ENCODE peak calls at places on chromosomes 1 and 21, in ten cellular contexts. E is neural progenitor cell, H is A549, R is HFF-Myc, V is fibroblast of mammary gland, F is epithelial cell of esophagus, Z is choroid plexus epithelial cell, A is left ventricle myocardium inferior, G is mammary epithelial cell, L is GM23338. O is an unnamed sample.

GRCh38 chr1:30665621-30666020 is 57.8 kb downstream of the MATN1 start:
- DNase-seq in F (no peak), R (no peak), H (no peak), E (no peak), G (no peak), A (no peak), Z (no peak), V (no peak), L (no peak), O (no peak)

GRCh38 chr1:14925336-14926136 is 228.0 kb upstream of the TMEM51 start:
- DNase-seq in Z (no peak), G (no peak), F (peak; percentile 9), V (no peak), A (no peak), E (no peak), H (no peak), L (no peak), R (no peak), O (no peak)

GRCh38 chr1:232328496-232329102 is 301.3 kb downstream of the SIPA1L2 start:
- DNase-seq in L (no peak), G (no peak), H (no peak), Z (peak; percentile 46), E (no peak), R (no peak), V (no peak), F (no peak), A (no peak), O (peak; percentile 21)

GRCh38 chr21:39518055-39518844 is 66.5 kb downstream of the SH3BGR start:
- DNase-seq in H (peak; percentile 69), R (peak; percentile 16), L (peak; percentile 96), G (peak; percentile 32), F (peak; percentile 60), A (no peak), Z (peak; percentile 58), V (peak; percentile 48), E (peak; percentile 91), O (no peak)

GRCh38 chr1:164688791-164689190 is 129.8 kb downstream of the PBX1 start:
- DNase-seq in L (no peak), F (no peak), V (no peak), R (no peak), G (no peak), E (no peak), Z (no peak), H (no peak), A (no peak), O (no peak)

GRCh38 chr1:76835203-76835602 is 32.1 kb upstream of the ST6GALNAC5 start:
- DNase-seq in L (no peak), G (peak; percentile 74), V (no peak), R (no peak), F (peak; percentile 6), H (no peak), Z (peak; percentile 57), A (no peak), E (no peak), O (no peak)

GRCh38 chr1:51569284-51570062 is 47.4 kb upstream of the OSBPL9 start:
- DNase-seq in R (peak; percentile 46), Z (peak; percentile 71), F (peak; percentile 96), L (peak; percentile 38), V (peak; percentile 72), E (no peak), H (peak; percentile 31), G (peak; percentile 94), A (no peak), O (peak; percentile 52)

GRCh38 chr21:32371913-32372314 is 20.9 kb downstream of the URB1 start:
- DNase-seq in A (no peak), V (peak; percentile 87), R (no peak), F (peak; percentile 91), L (no peak), Z (peak; percentile 93), H (no peak), E (no peak), G (peak; percentile 73), O (peak; percentile 62)

GRCh38 chr1:222105393-222105737 is 363.5 kb upstream of the DUSP10 start:
- DNase-seq in Z (no peak), H (peak; percentile 8), R (no peak), L (no peak), E (no peak), G (peak; percentile 29), A (no peak), V (no peak), F (no peak), O (no peak)

GRCh38 chr1:180092931-180093650 is 61.6 kb upstream of the QSOX1 start:
- DNase-seq in G (no peak), R (no peak), V (peak; percentile 8), F (peak; percentile 21), E (peak; percentile 3), A (no peak), H (no peak), Z (peak; percentile 60), L (no peak), O (no peak)

GRCh38 chr1:5915587-5916571 is 76.3 kb downstream of the NPHP4 start:
- DNase-seq in H (peak; percentile 25), R (peak; percentile 25), G (peak; percentile 58), L (peak; percentile 61), E (peak; percentile 44), A (no peak), F (peak; percentile 52), Z (peak; percentile 93), V (peak; percentile 57), O (no peak)

GRCh38 chr1:2539312-2539907 is 9.3 kb upstream of the HES5 start:
- DNase-seq in V (no peak), Z (no peak), L (peak; percentile 74), H (no peak), A (no peak), R (no peak), E (peak; percentile 55), G (no peak), F (no peak), O (no peak)

GRCh38 chr1:5943373-5944068 is 48.7 kb downstream of the NPHP4 start:
- DNase-seq in E (no peak), A (no peak), R (no peak), L (no peak), Z (no peak), G (no peak), F (no peak), H (no peak), V (no peak), O (no peak)

GRCh38 chr1:31785020-31785946 is 21.1 kb upstream of the ADGRB2 start:
- DNase-seq in L (no peak), V (no peak), H (no peak), A (no peak), E (no peak), R (no peak), G (no peak), Z (no peak), F (no peak), O (no peak)

GRCh38 chr1:232457607-232458006 is 172.3 kb downstream of the SIPA1L2 start:
- DNase-seq in F (no peak), E (no peak), L (no peak), H (no peak), G (no peak), R (no peak), Z (no peak), V (no peak), A (no peak), O (no peak)

DNA sequence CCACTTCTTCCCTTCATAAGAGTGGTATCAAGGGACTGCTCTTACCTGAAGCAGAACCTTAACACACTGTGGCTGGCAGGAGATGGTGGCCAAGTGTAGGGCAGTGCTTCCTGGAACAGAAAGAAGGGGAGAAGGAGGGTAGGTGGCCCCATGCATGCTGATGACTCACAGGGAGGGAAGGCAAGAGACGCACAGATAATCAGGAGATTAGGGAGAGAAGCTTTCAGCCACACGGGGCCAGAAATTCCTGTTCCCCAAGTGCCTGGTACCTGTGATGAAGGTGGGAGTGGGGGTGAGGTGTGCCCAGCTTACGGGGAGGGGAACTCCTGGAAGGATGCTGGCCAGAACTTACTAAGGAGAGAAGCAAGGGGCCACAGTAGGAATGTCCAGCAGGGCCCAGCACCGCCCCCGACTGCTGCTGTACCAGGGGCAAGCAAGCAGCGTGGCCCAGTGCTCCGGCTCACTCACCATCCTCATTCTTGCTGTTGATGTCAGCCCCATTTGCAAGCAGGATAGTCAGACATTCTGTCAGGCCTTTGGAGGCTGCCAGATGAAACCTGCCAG is 7.7 kb downstream of the ANKRD35 start:
- DNase-seq in G (peak; percentile 40), R (no peak), Z (peak; percentile 26), H (no peak), A (no peak), F (peak; percentile 90), E (no peak), V (no peak), L (no peak), O (no peak)
- H3K4me3 ChIP-seq in G (no peak overlapping the region), R (no peak overlapping the region), Z (no peak overlapping the region), H (no peak overlapping the region), A (no peak overlapping the region), F (no peak overlapping the region), E (no peak overlapping the region), V (no peak overlapping the region), L (no peak overlapping the region), O (no peak overlapping the region)

DNA sequence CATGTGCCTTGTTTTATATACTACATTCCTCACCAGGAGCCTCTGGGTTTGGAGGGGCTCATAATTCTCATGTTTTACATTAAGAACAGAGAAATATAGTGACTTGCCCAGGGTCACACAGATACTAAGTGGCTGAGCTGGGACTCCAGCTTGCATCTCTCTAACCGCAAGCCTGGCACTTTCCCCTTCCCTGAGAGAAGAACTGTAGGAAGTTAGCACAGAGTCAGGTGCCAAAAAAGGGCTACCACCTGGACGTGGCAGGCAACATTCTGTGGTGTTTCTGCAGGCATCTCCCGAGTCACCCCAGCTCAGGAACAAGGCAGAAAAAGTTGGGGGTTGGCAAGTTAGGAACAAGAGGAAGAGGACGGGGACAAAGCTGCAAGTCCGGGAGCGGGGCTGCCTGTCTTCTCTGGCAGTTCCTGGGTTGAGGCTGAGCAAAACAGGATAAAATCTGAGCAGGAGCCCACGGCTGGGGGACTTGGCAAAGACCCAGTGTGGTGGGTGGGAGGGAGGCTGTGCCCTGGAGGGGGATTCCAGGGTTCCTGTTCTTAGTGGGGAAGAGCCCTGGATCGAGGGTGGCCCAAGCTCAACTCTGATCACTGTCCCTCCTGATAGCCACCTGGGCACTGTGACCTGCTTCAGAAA is 9.8 kb downstream of the PLA2G5 start:
- DNase-seq in L (no peak), E (no peak), G (no peak), Z (no peak), V (no peak), F (no peak), A (no peak), R (no peak), H (no peak), O (no peak)
- TF ChIP-seq CTCF in L (no peak), E (no peak), G (no peak), Z (no peak), V (no peak), F (no peak), A (no peak), R (no peak), H (no peak), O (no peak)

GRCh38 chr21:41780337-41781046 is 13.6 kb upstream of the RIPK4 start:
- DNase-seq in F (no peak), Z (no peak), A (no peak), G (no peak), R (no peak), L (no peak), H (no peak), V (no peak), E (no peak), O (no peak)
- H3K4me3 ChIP-seq in F (no peak overlapping the region), Z (no peak overlapping the region), A (no peak overlapping the region), G (no peak overlapping the region), R (no peak overlapping the region), L (no peak overlapping the region), H (no peak overlapping the region), V (no peak overlapping the region), E (no peak overlapping the region), O (no peak overlapping the region)

DNA sequence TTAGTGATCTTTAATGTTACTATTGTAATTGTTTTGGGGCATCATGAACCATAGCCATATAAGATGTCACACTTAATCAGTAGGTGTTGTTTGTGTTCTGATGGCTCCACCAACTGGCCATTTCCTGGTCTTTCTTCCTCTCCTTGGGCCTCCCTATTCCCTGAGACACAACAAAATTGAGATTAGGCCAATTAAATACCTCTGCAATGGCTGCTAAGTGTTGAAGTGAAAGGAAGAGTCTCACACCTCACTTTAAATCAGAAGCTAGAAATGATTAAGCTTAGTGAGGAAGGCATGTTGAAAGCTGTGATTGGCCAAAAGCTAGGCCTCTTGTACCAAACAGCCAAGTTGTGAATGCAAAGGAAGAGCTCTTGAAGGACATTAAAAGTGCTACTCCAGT is 30.7 kb downstream of the PPP2R5A start:
- DNase-seq in H (no peak), V (peak; percentile 42), R (no peak), F (peak; percentile 45), Z (peak; percentile 52), G (peak; percentile 34), E (peak; percentile 34), A (no peak), L (peak; percentile 78), O (no peak)
- TF ChIP-seq CTCF in H (peak; percentile 46), V (peak; percentile 41), R (peak; percentile 19), F (peak; percentile 46), Z (peak; percentile 49), G (peak; percentile 51), E (peak; percentile 55), A (peak; percentile 35), L (peak; percentile 69), O (no peak)

O was measured in BJ.